ENCODE peak calls at places on chromosome 1, in eight cellular contexts. One of them, this sample, is unnamed.

GRCh38 chr1:81509619-81510018 is 291.1 kb upstream of the ADGRL2 start:
- DNase-seq in amygdala: no peak
- DNase-seq in psoas muscle: no peak
- DNase-seq in ovary: no peak
- DNase-seq in NCI-H748 treated with DMSO at 0.1 percent for 48 hours: no peak
- DNase-seq in RPMI7951: no peak
- DNase-seq in stimulated activated CD4-positive, alpha-beta T cell treated with anti-CD3 and anti-CD28 coated beads, TNF-alpha, amount 100 ng/mL, for 1 hour: no peak
- DNase-seq in thyroid gland: no peak
- DNase-seq in this sample: no peak

GRCh38 chr1:174426153-174426552 is 21.6 kb upstream of the GPR52 start:
- DNase-seq in amygdala: no peak
- DNase-seq in ovary: no peak
- DNase-seq in NCI-H748 treated with DMSO at 0.1 percent for 48 hours: no peak
- DNase-seq in RPMI7951: no peak
- DNase-seq in psoas muscle: no peak
- DNase-seq in thyroid gland: no peak
- DNase-seq in stimulated activated CD4-positive, alpha-beta T cell treated with anti-CD3 and anti-CD28 coated beads, TNF-alpha, amount 100 ng/mL, for 1 hour: no peak
- DNase-seq in this sample: no peak

GRCh38 chr1:161225178-161225533 is 704 bp upstream of the TOMM40L start:
- DNase-seq in stimulated activated CD4-positive, alpha-beta T cell treated with anti-CD3 and anti-CD28 coated beads, TNF-alpha, amount 100 ng/mL, for 1 hour: no peak
- DNase-seq in psoas muscle: no peak
- DNase-seq in amygdala: no peak
- DNase-seq in thyroid gland: no peak
- DNase-seq in RPMI7951: no peak
- DNase-seq in ovary: no peak
- DNase-seq in NCI-H748 treated with DMSO at 0.1 percent for 48 hours: no peak
- DNase-seq in this sample: no peak

GRCh38 chr1:169184812-169185211 is 78.3 kb downstream of the ATP1B1 start:
- DNase-seq in RPMI7951: no peak
- DNase-seq in thyroid gland: no peak
- DNase-seq in ovary: no peak
- DNase-seq in amygdala: no peak
- DNase-seq in stimulated activated CD4-positive, alpha-beta T cell treated with anti-CD3 and anti-CD28 coated beads, TNF-alpha, amount 100 ng/mL, for 1 hour: no peak
- DNase-seq in psoas muscle: no peak
- DNase-seq in NCI-H748 treated with DMSO at 0.1 percent for 48 hours: no peak
- DNase-seq in this sample: no peak

GRCh38 chr1:212605441-212605976 is 3.1 kb upstream of the ATF3 start:
- DNase-seq in thyroid gland: no peak
- DNase-seq in amygdala: no peak
- DNase-seq in ovary: no peak
- DNase-seq in NCI-H748 treated with DMSO at 0.1 percent for 48 hours: no peak
- DNase-seq in psoas muscle: no peak
- DNase-seq in RPMI7951: no peak
- DNase-seq in stimulated activated CD4-positive, alpha-beta T cell treated with anti-CD3 and anti-CD28 coated beads, TNF-alpha, amount 100 ng/mL, for 1 hour: no peak
- DNase-seq in this sample: no peak

GRCh38 chr1:151723726-151724370 is 2.5 kb downstream of the RIIAD1 start:
- DNase-seq in stimulated activated CD4-positive, alpha-beta T cell treated with anti-CD3 and anti-CD28 coated beads, TNF-alpha, amount 100 ng/mL, for 1 hour: no peak
- DNase-seq in psoas muscle: no peak
- DNase-seq in NCI-H748 treated with DMSO at 0.1 percent for 48 hours: no peak
- DNase-seq in ovary: no peak
- DNase-seq in thyroid gland: no peak
- DNase-seq in RPMI7951: no peak
- DNase-seq in amygdala: no peak
- DNase-seq in this sample: no peak

GRCh38 chr1:66084442-66084841 is 291.7 kb downstream of the PDE4B start:
- DNase-seq in psoas muscle: no peak
- DNase-seq in RPMI7951: no peak
- DNase-seq in thyroid gland: no peak
- DNase-seq in NCI-H748 treated with DMSO at 0.1 percent for 48 hours: no peak
- DNase-seq in stimulated activated CD4-positive, alpha-beta T cell treated with anti-CD3 and anti-CD28 coated beads, TNF-alpha, amount 100 ng/mL, for 1 hour: no peak
- DNase-seq in amygdala: no peak
- DNase-seq in ovary: no peak
- DNase-seq in this sample: no peak

GRCh38 chr1:214550339-214551051 is 907 bp downstream of the PTPN14 start:
- DNase-seq in NCI-H748 treated with DMSO at 0.1 percent for 48 hours: no peak
- DNase-seq in amygdala: no peak
- DNase-seq in RPMI7951: no peak
- DNase-seq in ovary: no peak
- DNase-seq in stimulated activated CD4-positive, alpha-beta T cell treated with anti-CD3 and anti-CD28 coated beads, TNF-alpha, amount 100 ng/mL, for 1 hour: no peak
- DNase-seq in psoas muscle: no peak
- DNase-seq in thyroid gland: no peak
- DNase-seq in this sample: no peak

GRCh38 chr1:210627740-210628139 is 299.0 kb downstream of the HHAT start:
- DNase-seq in stimulated activated CD4-positive, alpha-beta T cell treated with anti-CD3 and anti-CD28 coated beads, TNF-alpha, amount 100 ng/mL, for 1 hour: no peak
- DNase-seq in NCI-H748 treated with DMSO at 0.1 percent for 48 hours: no peak
- DNase-seq in ovary: no peak
- DNase-seq in RPMI7951: no peak
- DNase-seq in thyroid gland: peak; percentile 28
- DNase-seq in psoas muscle: no peak
- DNase-seq in amygdala: no peak
- DNase-seq in this sample: no peak

GRCh38 chr1:56094168-56094567 is 485.2 kb downstream of the PLPP3 start:
- DNase-seq in stimulated activated CD4-positive, alpha-beta T cell treated with anti-CD3 and anti-CD28 coated beads, TNF-alpha, amount 100 ng/mL, for 1 hour: no peak
- DNase-seq in psoas muscle: no peak
- DNase-seq in amygdala: no peak
- DNase-seq in ovary: no peak
- DNase-seq in RPMI7951: no peak
- DNase-seq in NCI-H748 treated with DMSO at 0.1 percent for 48 hours: no peak
- DNase-seq in thyroid gland: no peak
- DNase-seq in this sample: no peak

GRCh38 chr1:10704383-10704882 is 92.0 kb downstream of the CASZ1 start:
- DNase-seq in amygdala: no peak
- DNase-seq in thyroid gland: no peak
- DNase-seq in ovary: no peak
- DNase-seq in RPMI7951: no peak
- DNase-seq in psoas muscle: no peak
- DNase-seq in NCI-H748 treated with DMSO at 0.1 percent for 48 hours: no peak
- DNase-seq in stimulated activated CD4-positive, alpha-beta T cell treated with anti-CD3 and anti-CD28 coated beads, TNF-alpha, amount 100 ng/mL, for 1 hour: no peak
- DNase-seq in this sample: peak; percentile 68

GRCh38 chr1:113255038-113255727 is 135.1 kb upstream of the MAGI3 start:
- DNase-seq in NCI-H748 treated with DMSO at 0.1 percent for 48 hours: no peak
- DNase-seq in RPMI7951: no peak
- DNase-seq in thyroid gland: no peak
- DNase-seq in stimulated activated CD4-positive, alpha-beta T cell treated with anti-CD3 and anti-CD28 coated beads, TNF-alpha, amount 100 ng/mL, for 1 hour: no peak
- DNase-seq in ovary: no peak
- DNase-seq in psoas muscle: no peak
- DNase-seq in amygdala: no peak
- DNase-seq in this sample: no peak

This sample was measured in neural crest cell.